ENCODE peak calls at places on chromosomes 7 and 10, in six cellular contexts. D is mesendoderm, E is neuronal stem cell, W is IMR-90, J is H9, S is H1. Q is an unnamed sample.

GRCh38 chr10:33703897-33704825 is 369.7 kb upstream of the NRP1 start:
- DNase-seq in D (no peak), E (no peak), W (peak; percentile 44), J (no peak), S (no peak), Q (no peak)

GRCh38 chr10:19767876-19768275 is 48.4 kb upstream of the PLXDC2 start:
- DNase-seq in D (peak; percentile 93), E (no peak), W (no peak), J (peak; percentile 70), S (peak; percentile 54), Q (peak; percentile 15)

GRCh38 chr7:114820993-114821945 is 100.6 kb upstream of the MDFIC start:
- DNase-seq in D (no peak), E (no peak), W (peak; percentile 19), J (no peak), S (no peak), Q (peak; percentile 26)

GRCh38 chr10:110040767-110041478 is 33.1 kb downstream of the ADD3 start:
- DNase-seq in D (no peak), E (no peak), W (peak; percentile 25), J (no peak), S (no peak), Q (no peak)

GRCh38 chr7:122067077-122067476 is 77.0 kb downstream of the AASS start:
- DNase-seq in D (no peak), E (no peak), W (no peak), J (no peak), S (no peak), Q (no peak)

GRCh38 chr7:112649560-112649959 is 140.6 kb downstream of the TMEM168 start:
- DNase-seq in D (no peak), E (no peak), W (no peak), J (no peak), S (no peak), Q (no peak)

GRCh38 chr10:99937630-99938029 is 72.1 kb downstream of the DNMBP start:
- DNase-seq in D (no peak), E (no peak), W (no peak), J (no peak), S (no peak), Q (no peak)

GRCh38 chr7:2736411-2736914 is 48.5 kb downstream of the AMZ1 start:
- DNase-seq in D (no peak), E (no peak), W (no peak), J (no peak), S (no peak), Q (no peak)

GRCh38 chr10:93656155-93656554 is 43.8 kb downstream of the PDE6C start:
- DNase-seq in D (no peak), E (no peak), W (no peak), J (no peak), S (no peak), Q (no peak)

GRCh38 chr10:3886191-3886590 is 101.2 kb upstream of the KLF6 start:
- DNase-seq in D (peak; percentile 88), E (no peak), W (peak; percentile 61), J (peak; percentile 70), S (peak; percentile 63), Q (peak; percentile 84)

GRCh38 chr10:103062854-103063642 is 130.0 kb downstream of the NT5C2 start:
- DNase-seq in D (no peak), E (no peak), W (no peak), J (no peak), S (peak; percentile 58), Q (no peak)

GRCh38 chr10:55786461-55786860 is 574.6 kb downstream of the ZWINT start:
- DNase-seq in D (no peak), E (no peak), W (no peak), J (no peak), S (no peak), Q (no peak)

GRCh38 chr10:89342219-89342966 is 14.6 kb downstream of the IFIT3 start:
- DNase-seq in D (no peak), E (no peak), W (peak; percentile 84), J (no peak), S (no peak), Q (no peak)

GRCh38 chr10:101272229-101272868 is 43.1 kb upstream of the LBX1 start:
- DNase-seq in D (peak; percentile 91), E (peak; percentile 75), W (peak; percentile 54), J (peak; percentile 89), S (peak; percentile 90), Q (peak; percentile 73)

GRCh38 chr7:36855330-36855729 is 131.0 kb upstream of the AOAH start:
- DNase-seq in D (no peak), E (no peak), W (no peak), J (no peak), S (no peak), Q (no peak)

GRCh38 chr10:122348951-122349361 is 25.6 kb upstream of the PLEKHA1 start:
- DNase-seq in D (no peak), E (peak; percentile 65), W (no peak), J (no peak), S (no peak), Q (no peak)

GRCh38 chr7:34430456-34430855 is 227.6 kb upstream of the NPSR1 start:
- DNase-seq in D (peak; percentile 11), E (no peak), W (peak; percentile 44), J (no peak), S (peak; percentile 51), Q (peak; percentile 17)

GRCh38 chr10:28375399-28376354 is 72.8 kb upstream of the MPP7 start:
- DNase-seq in D (peak; percentile 81), E (no peak), W (peak; percentile 74), J (no peak), S (no peak), Q (peak; percentile 17)

GRCh38 chr10:83603708-83604107 is 535.6 kb upstream of the GHITM start:
- DNase-seq in D (peak; percentile 36), E (no peak), W (no peak), J (no peak), S (no peak), Q (peak; percentile 74)

GRCh38 chr10:124076334-124076733 is 17.1 kb downstream of the CHST15 start:
- DNase-seq in D (peak; percentile 11), E (no peak), W (no peak), J (no peak), S (no peak), Q (no peak)

GRCh38 chr7:25478925-25479324 is 250.6 kb upstream of the NPVF start:
- DNase-seq in D (no peak), E (no peak), W (no peak), J (no peak), S (no peak), Q (no peak)

GRCh38 chr7:3028767-3029111 is 14.9 kb downstream of the CARD11 start:
- DNase-seq in D (no peak), E (no peak), W (no peak), J (no peak), S (no peak), Q (no peak)

GRCh38 chr7:102872460-102872859 is 40.3 kb upstream of the LRRC17 start:
- DNase-seq in D (no peak), E (no peak), W (peak; percentile 98), J (no peak), S (no peak), Q (peak; percentile 98)

GRCh38 chr7:46534593-46535271 is 613.7 kb upstream of the IGFBP3 start:
- DNase-seq in D (peak; percentile 67), E (peak; percentile 26), W (peak; percentile 93), J (peak; percentile 46), S (peak; percentile 60), Q (peak; percentile 70)

GRCh38 chr7:142873281-142873784 is 12.2 kb downstream of the TRPV6 start:
- DNase-seq in D (peak; percentile 59), E (no peak), W (no peak), J (peak; percentile 70), S (peak; percentile 84), Q (no peak)

GRCh38 chr10:114551310-114551972 is 106.6 kb downstream of the ABLIM1 start:
- DNase-seq in D (peak; percentile 13), E (no peak), W (peak; percentile 14), J (no peak), S (no peak), Q (peak; percentile 7)

GRCh38 chr7:88259656-88260380 is 40.0 kb upstream of the SRI start:
- DNase-seq in D (no peak), E (no peak), W (no peak), J (no peak), S (no peak), Q (no peak)

GRCh38 chr7:102306916-102307677 is 20.4 kb downstream of the SH2B2 start:
- DNase-seq in D (peak; percentile 61), E (no peak), W (peak; percentile 78), J (peak; percentile 76), S (no peak), Q (peak; percentile 88)

GRCh38 chr7:471866-472639 is 47.6 kb downstream of the PDGFA start:
- DNase-seq in D (peak; percentile 44), E (no peak), W (peak; percentile 98), J (no peak), S (peak; percentile 41), Q (peak; percentile 99)

GRCh38 chr10:92074126-92074887 is 150.7 kb downstream of the BTAF1 start:
- DNase-seq in D (no peak), E (no peak), W (peak; percentile 6), J (no peak), S (no peak), Q (peak; percentile 18)

GRCh38 chr10:121284952-121285351 is 313.3 kb downstream of the FGFR2 start:
- DNase-seq in D (no peak), E (no peak), W (no peak), J (no peak), S (no peak), Q (no peak)

GRCh38 chr7:87060288-87060537 is 759 bp upstream of the ELAPOR2 start:
- DNase-seq in D (no peak), E (no peak), W (no peak), J (no peak), S (no peak), Q (no peak)

GRCh38 chr10:24723386-24723787 is 300 bp downstream of the ARHGAP21 start:
- DNase-seq in D (no peak), E (peak; percentile 64), W (peak; percentile 36), J (no peak), S (no peak), Q (peak; percentile 63)
- H4K8ac ChIP-seq in D (no peak overlapping the region), E (peak overlapping the region; percentile 17), W (no peak overlapping the region), J (no peak overlapping the region), S (peak overlapping the region; percentile 88), Q (peak overlapping the region; percentile 37)

DNA sequence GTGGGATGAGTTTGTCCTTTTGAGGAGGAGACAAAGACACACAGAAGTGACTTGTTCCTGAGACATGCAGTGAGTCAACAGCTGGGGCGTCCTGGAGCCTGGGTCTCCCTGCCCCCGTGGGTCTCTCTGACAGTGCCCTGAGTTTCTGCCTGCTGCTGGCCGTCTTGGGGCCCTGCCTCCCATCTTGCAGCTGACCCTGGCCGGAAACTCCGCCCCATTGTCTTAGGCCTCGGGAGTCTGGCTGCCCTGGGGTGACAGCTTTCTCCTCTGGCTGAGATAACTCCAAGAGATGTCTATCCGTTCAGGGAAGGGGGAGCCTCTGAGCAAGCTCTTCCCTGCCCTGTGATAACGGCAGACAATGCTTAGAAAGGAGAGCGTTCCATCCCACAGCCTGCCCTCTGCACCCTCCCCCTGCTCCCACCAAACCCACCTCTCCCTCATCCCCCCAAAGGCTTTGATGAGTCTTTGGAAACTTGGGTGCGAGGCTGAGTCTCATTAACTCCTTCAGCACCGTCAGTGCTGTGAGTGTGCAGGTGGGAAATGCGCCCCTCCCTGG is 69.5 kb upstream of the PODXL start:
- DNase-seq in D (peak; percentile 99), E (peak; percentile 55), W (peak; percentile 91), J (peak; percentile 91), S (peak; percentile 76), Q (peak; percentile 85)
- H4K8ac ChIP-seq in D (no peak overlapping the region), E (peak overlapping the region; percentile 45), W (peak overlapping the region; percentile 77), J (no peak overlapping the region), S (peak overlapping the region; percentile 37), Q (peak overlapping the region; percentile 59)

GRCh38 chr10:26507441-26507840 is 69.3 kb downstream of the APBB1IP start:
- DNase-seq in D (no peak), E (no peak), W (no peak), J (no peak), S (no peak), Q (no peak)
- H4K8ac ChIP-seq in D (no peak overlapping the region), E (no peak overlapping the region), W (no peak overlapping the region), J (no peak overlapping the region), S (no peak overlapping the region), Q (no peak overlapping the region)

GRCh38 chr7:110677405-110677804 is 413.5 kb upstream of the LRRN3 start:
- DNase-seq in D (peak; percentile 45), E (no peak), W (peak; percentile 66), J (no peak), S (no peak), Q (no peak)
- H4K8ac ChIP-seq in D (no peak overlapping the region), E (no peak overlapping the region), W (no peak overlapping the region), J (no peak overlapping the region), S (no peak overlapping the region), Q (no peak overlapping the region)